ENCODE peak calls at places on chromosomes 13 and 19, in four cellular contexts. T is GM12878, P is K562, Y is H1. S is an unnamed sample.

GRCh38 chr13:24148414-24149305 is 11.9 kb upstream of the SPATA13 start:
- DNase-seq in P (no peak), Y (peak; percentile 56), T (no peak), S (peak; percentile 90)

GRCh38 chr19:22832031-22832762 is at the start of gene ZNF723:
- DNase-seq in P (no peak), T (no peak), Y (no peak), S (no peak)

GRCh38 chr13:59607780-59608233 is 555.9 kb downstream of the DIAPH3 start:
- DNase-seq in Y (no peak), P (no peak), T (no peak), S (no peak)

GRCh38 chr19:18985257-18985656 is 44.2 kb upstream of the HOMER3 start:
- DNase-seq in T (no peak), P (no peak), Y (no peak), S (no peak)

GRCh38 chr13:113848431-113849260 is 15.2 kb downstream of the GAS6 start:
- DNase-seq in P (no peak), Y (no peak), T (no peak), S (no peak)

GRCh38 chr19:55304279-55304978 is 20.6 kb downstream of the BRSK1 start:
- DNase-seq in P (peak; percentile 69), Y (no peak), T (no peak), S (peak; percentile 50)

GRCh38 chr19:55959996-55960675 is 12.5 kb downstream of the NLRP8 start:
- DNase-seq in Y (no peak), P (no peak), T (no peak), S (no peak)

GRCh38 chr19:41457241-41457640 is 14.3 kb downstream of the ERICH4 start:
- DNase-seq in Y (no peak), P (no peak), T (peak; percentile 53), S (no peak)

GRCh38 chr13:107441279-107441678 is 774.1 kb downstream of the LIG4 start:
- DNase-seq in P (no peak), T (no peak), Y (no peak), S (no peak)

GRCh38 chr13:107817652-107818287 is 397.6 kb downstream of the LIG4 start:
- DNase-seq in P (no peak), Y (no peak), T (no peak), S (no peak)

GRCh38 chr13:40813662-40814454 is 24.4 kb downstream of the SLC25A15 start:
- DNase-seq in T (no peak), P (no peak), Y (no peak), S (peak; percentile 30)

GRCh38 chr19:48751835-48752510 is 468 bp downstream of the FUT1 start:
- DNase-seq in P (no peak), Y (no peak), T (no peak), S (no peak)

GRCh38 chr19:33233056-33233873 is 7.6 kb upstream of the SLC7A10 start:
- DNase-seq in Y (no peak), T (no peak), P (no peak), S (no peak)

GRCh38 chr19:31718898-31719297 is 369.7 kb upstream of the TSHZ3 start:
- DNase-seq in T (no peak), P (no peak), Y (no peak), S (no peak)

GRCh38 chr19:31717316-31717715 is 368.1 kb upstream of the TSHZ3 start:
- DNase-seq in Y (no peak), T (no peak), P (no peak), S (no peak)

GRCh38 chr19:31715249-31715944 is 366.2 kb upstream of the TSHZ3 start:
- DNase-seq in P (no peak), T (no peak), Y (no peak), S (no peak)

GRCh38 chr19:31718041-31718440 is 368.8 kb upstream of the TSHZ3 start:
- DNase-seq in T (no peak), P (no peak), Y (no peak), S (no peak)
- TF ChIP-seq ATF2 in T (no peak), P (no peak), Y (no peak), S (no peak)

GRCh38 chr19:53982611-53983010 is 8.8 kb upstream of the CACNG6 start:
- DNase-seq in T (no peak), P (no peak), Y (no peak), S (no peak)
- TF ChIP-seq RAD21 in T (no peak), P (no peak), Y (no peak), S (no peak)

DNA sequence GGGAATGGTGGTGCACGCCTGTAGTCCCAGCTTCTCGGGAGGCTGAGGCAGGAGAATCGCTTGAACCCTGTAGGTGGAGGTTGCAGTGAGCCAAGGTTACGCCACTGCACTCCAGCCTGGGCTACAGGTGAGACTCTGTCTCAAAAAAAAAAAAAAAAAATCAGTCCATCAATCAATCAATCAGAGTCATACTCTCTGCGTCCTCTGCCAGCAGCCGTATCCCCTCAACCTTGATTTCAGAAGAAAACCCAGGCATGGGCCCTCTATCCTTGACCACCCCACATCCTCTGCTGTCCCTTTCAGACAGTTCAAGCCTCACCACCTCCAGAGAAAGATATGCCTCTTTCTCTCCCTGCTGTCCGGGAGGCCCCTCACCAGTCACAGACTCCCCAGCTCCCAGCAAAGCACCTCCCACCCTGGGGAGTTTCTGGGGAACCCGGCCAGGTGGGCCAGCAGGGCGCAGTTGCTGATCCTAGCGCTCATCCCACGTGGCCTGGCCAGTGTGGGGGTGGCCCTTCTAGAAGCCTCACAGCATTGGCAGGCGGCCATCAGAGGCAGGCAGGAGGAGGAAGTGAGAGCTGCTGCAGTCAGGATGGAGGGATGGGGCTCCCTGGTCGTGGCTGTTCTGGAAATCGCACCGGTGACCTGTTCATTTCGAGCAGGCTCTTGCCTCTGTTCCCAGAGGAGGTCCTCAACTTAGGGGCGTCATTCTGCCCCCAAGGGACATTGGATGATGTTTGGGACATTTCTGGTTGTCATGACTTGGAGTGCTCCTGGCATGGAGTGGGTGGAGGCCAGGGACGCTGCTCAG is 10.2 kb upstream of the JSRP1 start:
- DNase-seq in P (peak; percentile 51), Y (no peak), T (peak; percentile 54), S (peak; percentile 58)
- TF ChIP-seq ATF2 in P (no peak), Y (no peak), T (no peak), S (no peak)

DNA sequence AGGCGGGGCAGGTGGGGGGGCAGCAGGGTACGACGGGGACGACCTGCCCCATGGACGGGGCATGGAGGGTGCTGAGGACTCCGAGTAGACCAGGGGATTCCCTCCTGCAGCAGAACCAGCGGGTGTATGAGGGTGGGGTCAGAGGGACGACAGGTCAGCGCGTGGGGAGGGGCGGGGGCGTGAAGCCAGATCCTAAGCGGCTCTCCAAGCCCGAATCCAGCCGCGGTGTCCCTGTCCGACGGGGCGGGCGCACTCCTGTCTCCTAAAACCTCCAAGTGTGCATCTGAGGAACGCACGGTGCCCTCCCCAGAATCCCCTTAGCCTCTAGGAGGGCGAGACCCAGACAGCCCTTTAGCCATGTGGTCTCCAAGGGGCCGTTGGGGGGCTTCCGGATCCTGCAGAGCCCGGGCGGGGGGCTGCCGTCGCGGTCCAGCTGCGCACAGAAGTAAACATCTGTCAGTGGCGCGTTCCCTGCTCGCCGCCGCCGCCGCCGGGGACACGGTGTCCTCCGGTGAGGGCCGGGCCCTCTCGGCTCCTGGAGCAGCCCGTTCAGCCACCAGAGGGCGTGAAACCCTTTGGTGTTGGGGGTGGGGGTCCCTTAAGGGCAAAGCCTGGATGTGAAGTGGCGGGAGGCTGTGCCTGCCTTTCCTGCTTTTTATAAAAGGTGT is 732 bp downstream of the NRTN start:
- DNase-seq in T (no peak), Y (no peak), P (peak; percentile 88), S (peak; percentile 65)
- TF ChIP-seq RAD21 in T (peak; percentile 14), Y (peak; percentile 69), P (peak; percentile 74), S (peak; percentile 82)

GRCh38 chr13:70623260-70623659 is 515.0 kb upstream of the KLHL1 start:
- DNase-seq in T (no peak), Y (no peak), P (no peak), S (no peak)
- TF ChIP-seq ATF2 in T (no peak), Y (no peak), P (no peak), S (no peak)